ENCODE peak calls at places on chromosomes 5 and 9, in ten cellular contexts. O is tibial nerve, I is A549, E is heart right ventricle, K is Caco-2, N is mucosa of descending colon, L is AG10803, B is GM12865, Y is NB4, S is tibial artery. G is an unnamed sample.

GRCh38 chr5:115507682-115508081 is 36.9 kb downstream of the FEM1C start:
- DNase-seq in S (no peak), B (no peak), I (no peak), E (no peak), O (no peak), K (no peak), L (peak), Y (no peak), N (no peak), G (no peak)

GRCh38 chr9:134366223-134367031 is 40.2 kb downstream of the RXRA start:
- DNase-seq in Y (peak), I (peak), L (peak), B (no peak), O (peak), K (no peak), N (peak), E (peak), S (peak), G (peak)

GRCh38 chr5:56481998-56482698 is 249.0 kb upstream of the ANKRD55 start:
- DNase-seq in I (no peak), K (no peak), L (no peak), S (no peak), Y (peak), O (no peak), B (no peak), N (no peak), E (no peak), G (no peak)

GRCh38 chr5:9125852-9126251 is 420.0 kb downstream of the SEMA5A start:
- DNase-seq in O (no peak), S (no peak), E (no peak), B (peak), Y (no peak), I (no peak), K (no peak), N (no peak), L (no peak), G (no peak)

GRCh38 chr5:31196309-31196708 is 2.8 kb downstream of the CDH6 start:
- DNase-seq in Y (peak), O (no peak), I (no peak), K (peak), N (no peak), L (no peak), S (no peak), E (no peak), B (no peak), G (no peak)

GRCh38 chr9:134943836-134944235 is 26.1 kb upstream of the FCN1 start:
- DNase-seq in L (no peak), K (no peak), Y (no peak), B (no peak), O (no peak), I (no peak), N (no peak), S (no peak), E (no peak), G (no peak)

GRCh38 chr5:16916262-16916878 is 19.7 kb downstream of the MYO10 start:
- DNase-seq in I (no peak), N (no peak), E (no peak), L (peak), K (no peak), Y (peak), B (no peak), O (no peak), S (no peak), G (no peak)

GRCh38 chr9:98168952-98169488 is 23.4 kb downstream of the CORO2A start:
- DNase-seq in S (no peak), Y (peak), E (peak), K (no peak), B (peak), I (no peak), L (no peak), N (peak), O (no peak), G (no peak)

GRCh38 chr5:57839025-57839424 is 356.4 kb upstream of the ACTBL2 start:
- DNase-seq in B (no peak), E (no peak), Y (no peak), I (no peak), L (no peak), S (no peak), K (no peak), O (no peak), N (no peak), G (no peak)

GRCh38 chr9:120625222-120625621 is 45.3 kb upstream of the CDK5RAP2 start:
- DNase-seq in K (no peak), I (no peak), Y (no peak), O (no peak), N (no peak), E (no peak), B (no peak), L (peak), S (no peak), G (no peak)

GRCh38 chr5:81344736-81345135 is 43.3 kb downstream of the ZCCHC9 start:
- DNase-seq in B (no peak), E (no peak), L (no peak), I (no peak), K (no peak), N (no peak), O (no peak), S (no peak), Y (no peak), G (no peak)

GRCh38 chr9:111794837-111795556 is at the start of gene SHOC1:
- DNase-seq in E (no peak), N (peak), L (no peak), O (no peak), K (no peak), I (no peak), S (no peak), Y (no peak), B (no peak), G (no peak)

GRCh38 chr5:177496111-177497010 is 1.0 kb downstream of the PDLIM7 start:
- DNase-seq in K (peak), Y (peak), S (peak), E (peak), O (peak), N (peak), L (peak), B (peak), I (peak), G (no peak)

GRCh38 chr5:75716715-75717081 is 539 bp downstream of the POC5 start:
- DNase-seq in B (no peak), L (no peak), E (no peak), I (no peak), S (no peak), O (no peak), N (peak), K (peak), Y (no peak), G (no peak)

GRCh38 chr5:150043657-150044333 is 42.6 kb downstream of the CSF1R start:
- DNase-seq in B (no peak), L (no peak), O (no peak), S (no peak), Y (peak), I (no peak), N (no peak), E (no peak), K (no peak), G (no peak)

DNA sequence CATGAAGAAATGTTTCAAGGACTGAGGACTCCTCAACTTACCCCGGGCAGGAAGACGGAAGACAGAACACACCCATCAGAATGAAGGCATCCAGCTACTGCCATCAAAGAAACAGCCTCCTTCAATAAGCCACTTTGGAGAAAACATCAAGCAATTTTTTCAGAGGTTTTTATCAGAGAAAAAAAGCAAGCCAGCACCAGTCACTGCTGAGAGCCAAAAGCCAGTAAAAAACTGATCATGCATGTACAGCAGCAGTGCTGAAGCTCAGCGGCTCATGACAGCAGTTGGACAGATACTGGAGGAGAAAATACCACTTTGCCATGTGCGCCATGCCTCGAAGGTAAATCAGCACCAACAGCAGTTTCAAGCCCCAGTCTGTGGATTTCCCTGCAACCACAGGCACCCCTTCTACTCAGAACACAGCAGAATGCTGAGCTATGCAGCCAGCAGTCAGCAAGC is 10.1 kb upstream of the ZNF484 start:
- DNase-seq in I (no peak), S (peak), O (no peak), B (no peak), Y (no peak), E (no peak), K (no peak), L (no peak), N (no peak), G (no peak)
- H3K4me3 ChIP-seq in I (no peak), S (no peak), O (no peak), B (no peak), Y (no peak), E (no peak), K (no peak), L (no peak), N (no peak), G (no peak)

DNA sequence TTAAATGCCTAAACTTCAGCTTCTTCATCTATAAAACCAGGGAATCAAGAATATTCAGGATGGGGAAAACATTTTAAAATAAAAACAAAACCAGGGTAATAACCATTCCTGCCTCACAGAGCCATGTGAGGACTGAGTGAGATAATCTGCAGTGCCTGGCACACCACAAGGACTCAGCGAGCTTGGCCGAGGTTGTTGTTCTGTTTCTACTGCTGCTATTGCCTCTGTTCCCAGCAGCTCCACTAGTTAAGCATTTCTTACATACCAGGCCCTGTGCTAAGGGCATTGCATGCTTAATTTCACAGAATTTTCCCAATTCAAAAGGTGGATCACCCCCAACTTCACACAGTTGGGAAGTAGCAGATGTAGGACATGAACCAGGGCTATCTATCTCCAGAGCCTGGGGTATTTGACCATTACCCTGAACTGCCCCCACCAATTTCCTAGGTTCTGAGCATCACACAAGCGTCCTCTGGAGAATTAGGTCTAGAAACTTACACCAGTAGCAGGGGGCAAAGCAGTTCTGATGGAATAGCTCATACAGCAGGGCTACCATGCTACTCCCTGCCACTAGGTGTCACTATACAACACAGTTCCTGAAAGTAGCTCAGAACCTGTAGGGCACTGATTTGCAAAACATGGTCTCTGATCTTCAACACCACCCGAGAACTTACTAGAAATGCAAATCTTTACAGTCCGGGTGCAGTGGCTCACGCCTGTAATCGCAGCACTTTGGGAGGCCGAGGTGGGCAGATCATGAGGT is 74.3 kb downstream of the LRSAM1 start:
- DNase-seq in L (peak), B (peak), K (peak), I (no peak), Y (peak), S (no peak), O (no peak), E (peak), N (no peak), G (no peak)
- TF ChIP-seq CTCF in L (peak), B (peak), K (peak), I (peak), Y (peak), S (peak), O (peak), E (peak), N (peak), G (no peak)

GRCh38 chr9:125649315-125649714 is 57.7 kb downstream of the MAPKAP1 start:
- DNase-seq in S (no peak), L (peak), E (peak), N (no peak), I (peak), B (peak), K (no peak), Y (peak), O (no peak), G (no peak)
- H3K4me3 ChIP-seq in S (no peak), L (no peak), E (no peak), N (no peak), I (no peak), B (peak), K (no peak), Y (no peak), O (no peak), G (no peak)

DNA sequence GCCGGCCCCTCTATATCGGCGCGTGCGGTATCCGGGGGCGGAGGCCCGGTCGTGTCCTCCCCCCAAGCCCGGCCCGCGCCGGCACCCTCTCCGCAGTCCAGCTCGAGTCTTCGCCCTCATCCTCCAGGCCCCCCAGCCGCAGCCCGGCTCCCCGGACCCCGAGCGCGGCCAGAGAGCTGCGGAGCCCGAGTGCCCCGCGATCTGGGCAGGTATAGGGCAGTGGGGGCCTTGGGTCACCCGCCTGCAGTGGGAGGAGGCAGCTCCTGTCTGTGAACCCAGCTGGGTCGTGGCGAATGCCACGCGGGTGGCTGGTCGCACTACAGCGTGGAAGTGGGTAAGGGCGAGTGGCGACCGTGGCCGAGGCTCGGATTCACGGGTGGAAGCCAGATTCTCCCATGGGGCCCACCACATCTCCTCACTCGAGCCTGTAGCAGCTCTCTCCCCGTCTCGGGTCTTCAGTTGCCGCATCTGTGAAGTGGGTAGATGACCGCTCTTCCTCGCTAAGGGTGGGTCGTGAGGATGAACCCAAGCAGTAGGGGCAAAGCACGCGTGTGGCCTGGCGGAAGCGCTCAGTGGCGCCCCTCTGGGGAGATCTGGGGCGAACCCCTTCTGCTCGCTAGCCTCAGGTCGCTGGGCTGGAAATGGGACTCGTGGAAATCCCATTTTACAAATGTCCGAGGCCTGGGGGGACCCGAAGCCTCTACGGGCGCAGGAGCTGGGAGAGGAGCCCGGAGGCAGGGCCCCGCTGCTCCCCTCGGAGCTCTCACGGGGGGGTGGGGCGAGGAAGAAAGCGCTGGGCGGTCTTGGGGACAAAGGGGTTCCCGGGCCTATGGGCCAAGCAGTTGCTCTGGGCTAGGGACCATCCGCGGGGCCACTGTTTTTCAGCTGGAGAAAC is 1.9 kb downstream of the NR5A1 start:
- DNase-seq in S (no peak), B (no peak), E (no peak), O (no peak), N (no peak), I (no peak), Y (no peak), L (no peak), K (no peak), G (no peak)
- TF ChIP-seq CTCF in S (no peak), B (no peak), E (no peak), O (no peak), N (no peak), I (no peak), Y (no peak), L (no peak), K (no peak), G (no peak)

GRCh38 chr9:113057193-113057592 is 669 bp upstream of the ZFP37 start:
- DNase-seq in E (no peak), K (no peak), S (no peak), O (no peak), I (peak), N (no peak), L (no peak), Y (no peak), B (no peak), G (no peak)
- H3K4me3 ChIP-seq in E (peak), K (no peak), S (peak), O (peak), I (peak), N (no peak), L (peak), Y (no peak), B (peak), G (peak)